ENCODE peak calls at places on chromosomes 4 and X, in six cellular contexts. N is NCI-H748 treated with DMSO at 0.1 percent for 48 hours; S is activated T-cell treated with anti-CD3 and anti-CD28 coated beads, Interleukin-2, amount 50 U/mL, for 72 hours; I is naive thymus-derived CD4-positive, alpha-beta T cell; C is left cardiac atrium; V is H9. A is an unnamed sample.

GRCh38 chr4:186693894-186694293 is 29.8 kb downstream of the FAT1 start:
- DNase-seq in N (no peak), S (no peak), I (no peak), C (no peak), V (no peak), A (no peak)

GRCh38 chrX:11447418-11447817 is 154.2 kb downstream of the AMELX start:
- DNase-seq in N (no peak), S (no peak), I (no peak), C (no peak), V (no peak), A (no peak)

GRCh38 chr4:26671111-26671510 is 87.2 kb downstream of the TBC1D19 start:
- DNase-seq in N (no peak), S (no peak), I (no peak), C (no peak), V (no peak), A (no peak)

GRCh38 chr4:40980318-40980883 is 230.6 kb downstream of the NSUN7 start:
- DNase-seq in N (peak), S (no peak), I (no peak), C (no peak), V (no peak), A (no peak)

GRCh38 chr4:3043272-3044020 is 30.9 kb downstream of the HTT-AS start:
- DNase-seq in N (no peak), S (no peak), I (no peak), C (no peak), V (no peak), A (no peak)

GRCh38 chrX:105636667-105637066 is 185.7 kb upstream of the NRK start:
- DNase-seq in N (no peak), S (no peak), I (no peak), C (no peak), V (peak), A (no peak)

GRCh38 chrX:104618106-104618895 is 52.3 kb downstream of the IL1RAPL2 start:
- DNase-seq in N (no peak), S (no peak), I (no peak), C (no peak), V (no peak), A (no peak)

GRCh38 chrX:68894513-68895338 is 65.9 kb downstream of the EFNB1 start:
- DNase-seq in N (no peak), S (peak), I (no peak), C (peak), V (peak), A (peak)

GRCh38 chr4:101621120-101621519 is 169.4 kb upstream of the BANK1 start:
- DNase-seq in N (no peak), S (no peak), I (no peak), C (no peak), V (no peak), A (no peak)

GRCh38 chr4:145609494-145610427 is 9.4 kb upstream of the MMAA start:
- DNase-seq in N (peak), S (peak), I (no peak), C (peak), V (peak), A (peak)

GRCh38 chr4:81454498-81454897 is 17.2 kb downstream of the RASGEF1B start:
- DNase-seq in N (no peak), S (peak), I (no peak), C (no peak), V (no peak), A (no peak)

GRCh38 chr4:36065274-36065871 is 178.9 kb downstream of the ARAP2 start:
- DNase-seq in N (no peak), S (no peak), I (no peak), C (no peak), V (no peak), A (no peak)

GRCh38 chrX:120603707-120604358 is at the start of gene MCTS1:
- DNase-seq in N (peak), S (peak), I (peak), C (peak), V (peak), A (peak)

GRCh38 chrX:154117566-154117965 is 20.0 kb upstream of the MECP2 start:
- DNase-seq in N (no peak), S (no peak), I (no peak), C (no peak), V (no peak), A (no peak)

GRCh38 chr4:74531952-74532794 is 87.2 kb downstream of the AREG start:
- DNase-seq in N (peak), S (peak), I (peak), C (no peak), V (peak), A (peak)

GRCh38 chrX:16418650-16419049 is 231.3 kb upstream of the S100G start:
- DNase-seq in N (no peak), S (no peak), I (no peak), C (no peak), V (no peak), A (no peak)

GRCh38 chr4:1207603-1208265 is 35.4 kb upstream of the SPON2 start:
- DNase-seq in N (no peak), S (no peak), I (no peak), C (peak), V (no peak), A (no peak)

GRCh38 chrX:79146552-79147390 is 2.3 kb downstream of the GPR174 start:
- DNase-seq in N (no peak), S (no peak), I (no peak), C (no peak), V (no peak), A (no peak)

GRCh38 chr4:83889802-83890201 is 353.9 kb downstream of the GPAT3 start:
- DNase-seq in N (no peak), S (no peak), I (no peak), C (no peak), V (no peak), A (no peak)

GRCh38 chr4:15149842-15150592 is 147.7 kb downstream of the CPEB2 start:
- DNase-seq in N (peak), S (no peak), I (no peak), C (peak), V (peak), A (peak)

GRCh38 chr4:39621582-39621981 is 17.1 kb downstream of the SMIM14 start:
- DNase-seq in N (no peak), S (no peak), I (no peak), C (peak), V (peak), A (no peak)

GRCh38 chr4:145271194-145271593 is 90.8 kb upstream of the OTUD4 start:
- DNase-seq in N (no peak), S (no peak), I (no peak), C (no peak), V (no peak), A (no peak)

GRCh38 chrX:21725498-21725897 is 32.4 kb downstream of the SMPX start:
- DNase-seq in N (peak), S (no peak), I (peak), C (no peak), V (no peak), A (no peak)

GRCh38 chrX:107683931-107684330 is 55.6 kb downstream of the PRPS1 start:
- DNase-seq in N (no peak), S (no peak), I (no peak), C (no peak), V (no peak), A (no peak)

GRCh38 chrX:13938053-13938765 is 91.5 kb downstream of the GEMIN8 start:
- DNase-seq in N (peak), S (peak), I (no peak), C (peak), V (peak), A (peak)

GRCh38 chr4:88411491-88412101 is 32.9 kb downstream of the HERC6 start:
- DNase-seq in N (no peak), S (peak), I (no peak), C (no peak), V (no peak), A (no peak)

GRCh38 chr4:158801066-158801465 is 32.2 kb downstream of the FNIP2 start:
- DNase-seq in N (no peak), S (no peak), I (no peak), C (no peak), V (no peak), A (no peak)

GRCh38 chr4:123819362-123820035 is 422.9 kb downstream of the SPRY1 start:
- DNase-seq in N (no peak), S (no peak), I (no peak), C (no peak), V (no peak), A (no peak)

GRCh38 chrX:103879339-103879738 is 47.3 kb upstream of the RAB9B start:
- DNase-seq in N (no peak), S (no peak), I (no peak), C (no peak), V (no peak), A (no peak)

GRCh38 chrX:98956014-98956413 is 1454.1 kb downstream of the PCDH19 start:
- DNase-seq in N (no peak), S (no peak), I (no peak), C (no peak), V (peak), A (no peak)

GRCh38 chr4:122827899-122828601 is 1.4 kb downstream of the FGF2 start:
- DNase-seq in N (no peak), S (peak), I (no peak), C (peak), V (peak), A (peak)

GRCh38 chrX:46791927-46792825 is 33.3 kb upstream of the SLC9A7 start:
- DNase-seq in N (no peak), S (peak), I (no peak), C (peak), V (peak), A (no peak)

GRCh38 chrX:155246748-155247147 is 17.5 kb downstream of the RAB39B start:
- DNase-seq in N (no peak), S (no peak), I (no peak), C (no peak), V (no peak), A (no peak)

GRCh38 chrX:124605518-124605917 is 259.2 kb downstream of the SH2D1A start:
- DNase-seq in N (no peak), S (no peak), I (no peak), C (no peak), V (no peak), A (no peak)

GRCh38 chr4:119000400-119000799 is 111.7 kb downstream of the SYNPO2 start:
- DNase-seq in N (no peak), S (no peak), I (no peak), C (no peak), V (no peak), A (no peak)

GRCh38 chr4:181528570-181529184 is 714.5 kb upstream of the TENM3 start:
- DNase-seq in N (peak), S (peak), I (no peak), C (peak), V (peak), A (peak)

GRCh38 chr4:189121336-189121735 is 819.3 kb upstream of the FRG1 start:
- DNase-seq in N (peak), S (no peak), I (no peak), C (no peak), V (no peak), A (no peak)

GRCh38 chr4:8394806-8395205 is 45.7 kb downstream of the ACOX3 start:
- DNase-seq in N (no peak), S (no peak), I (no peak), C (no peak), V (no peak), A (no peak)

GRCh38 chrX:74248889-74249288 is 55.1 kb upstream of the ZCCHC13 start:
- DNase-seq in N (no peak), S (no peak), I (no peak), C (peak), V (peak), A (no peak)

A was measured in ecto neural progenitor cell.